ENCODE peak calls at places on chromosomes 16 and 17, in six cellular contexts. O is A549, E is WTC11, L is K562, B is H1, T is HepG2. C is an unnamed sample.

GRCh38 chr17:7613769-7614421 is 802 bp downstream of the FXR2 start:
- DNase-seq in O (peak), B (no peak), T (no peak), E (no peak), L (no peak), C (peak)

GRCh38 chr17:32445075-32445427 is 741 bp downstream of the PSMD11 start:
- DNase-seq in B (no peak), E (peak), T (peak), L (peak), O (peak), C (peak)

GRCh38 chr17:34135841-34136240 is 119.2 kb upstream of the CCL2 start:
- DNase-seq in T (no peak), B (no peak), E (no peak), O (no peak), L (no peak), C (no peak)

GRCh38 chr17:77690271-77691161 is 268.0 kb upstream of the TNRC6C start:
- DNase-seq in O (no peak), L (no peak), T (no peak), E (no peak), B (no peak), C (no peak)

GRCh38 chr17:78394209-78394608 is 15.8 kb downstream of the PGS1 start:
- DNase-seq in L (no peak), E (no peak), T (no peak), O (no peak), B (no peak), C (no peak)

GRCh38 chr16:23949630-23950290 is 114.0 kb downstream of the PRKCB start:
- DNase-seq in L (no peak), B (no peak), E (no peak), T (no peak), O (no peak), C (no peak)

GRCh38 chr16:20933589-20933988 is 33.0 kb downstream of the LYRM1 start:
- DNase-seq in T (no peak), E (no peak), L (no peak), B (no peak), O (no peak), C (no peak)

GRCh38 chr17:16122697-16123434 is 92.5 kb downstream of the NCOR1 start:
- DNase-seq in E (no peak), O (no peak), T (no peak), B (no peak), L (no peak), C (no peak)

GRCh38 chr16:72666267-72666666 is 381.7 kb downstream of the ZFHX3 start:
- DNase-seq in L (no peak), O (no peak), T (no peak), E (no peak), B (no peak), C (no peak)

GRCh38 chr16:3582276-3583165 is 5.3 kb upstream of the NLRC3 start:
- DNase-seq in T (no peak), O (no peak), B (no peak), L (no peak), E (no peak), C (no peak)

GRCh38 chr17:48215583-48216139 is 108.1 kb downstream of the SNX11 start:
- DNase-seq in T (peak), E (peak), L (peak), B (no peak), O (peak), C (peak)

GRCh38 chr17:50884354-50885311 is 18.5 kb upstream of the TOB1 start:
- DNase-seq in T (peak), B (no peak), L (peak), O (no peak), E (no peak), C (no peak)

GRCh38 chr16:84815446-84815845 is 4.3 kb upstream of the CRISPLD2 start:
- DNase-seq in T (no peak), L (no peak), E (no peak), O (no peak), B (no peak), C (no peak)

GRCh38 chr16:31113420-31114124 is 3.9 kb upstream of the KAT8 start:
- DNase-seq in L (no peak), T (peak), B (no peak), E (no peak), O (no peak), C (peak)

GRCh38 chr16:89089142-89089541 is 4.5 kb upstream of the ACSF3 start:
- DNase-seq in B (no peak), E (no peak), T (no peak), O (no peak), L (no peak), C (no peak)

GRCh38 chr16:52611817-52612673 is 65.1 kb upstream of the TOX3 start:
- DNase-seq in B (no peak), O (peak), E (no peak), L (no peak), T (peak), C (no peak)

GRCh38 chr17:6018788-6019187 is 51.4 kb upstream of the WSCD1 start:
- DNase-seq in E (no peak), O (no peak), B (no peak), T (no peak), L (no peak), C (no peak)

GRCh38 chr17:62062313-62062712 is 2.8 kb downstream of the MED13 start:
- DNase-seq in O (no peak), L (no peak), T (no peak), E (no peak), B (no peak), C (peak)

GRCh38 chr16:48413291-48413690 is 28.1 kb upstream of the SIAH1 start:
- DNase-seq in L (no peak), O (no peak), B (no peak), E (no peak), T (no peak), C (no peak)

GRCh38 chr16:4537376-4538066 is 1.1 kb downstream of the CDIP1 start:
- DNase-seq in T (no peak), E (peak), O (no peak), B (no peak), L (no peak), C (no peak)

GRCh38 chr16:27305342-27305741 is 8.4 kb upstream of the IL4R start:
- DNase-seq in L (no peak), B (no peak), T (no peak), E (no peak), O (no peak), C (peak)

GRCh38 chr17:36740157-36740556 is 138.8 kb downstream of the MRM1 start:
- DNase-seq in L (no peak), B (no peak), T (no peak), O (no peak), E (no peak), C (no peak)

GRCh38 chr17:34171245-34171818 is 83.8 kb upstream of the CCL2 start:
- DNase-seq in L (peak), E (peak), T (peak), B (no peak), O (peak), C (peak)

GRCh38 chr17:82051776-82052637 is at the start of the genes GPS1 and RFNG:
- DNase-seq in B (no peak), L (peak), E (peak), O (peak), T (peak), C (peak)

GRCh38 chr17:1108810-1109605 is 70.8 kb downstream of the ABR start:
- DNase-seq in L (no peak), E (peak), O (peak), T (no peak), B (no peak), C (peak)

GRCh38 chr16:85275533-85276249 is 163.4 kb upstream of the CIBAR2 start:
- DNase-seq in O (peak), E (peak), B (no peak), L (peak), T (peak), C (peak)

GRCh38 chr17:57484081-57484666 is 227.9 kb downstream of the MSI2 start:
- DNase-seq in L (no peak), T (no peak), O (no peak), E (no peak), B (no peak), C (no peak)

GRCh38 chr16:4517812-4518211 is 20.8 kb downstream of the CDIP1 start:
- DNase-seq in L (peak), T (peak), B (no peak), E (peak), O (peak), C (peak)

DNA sequence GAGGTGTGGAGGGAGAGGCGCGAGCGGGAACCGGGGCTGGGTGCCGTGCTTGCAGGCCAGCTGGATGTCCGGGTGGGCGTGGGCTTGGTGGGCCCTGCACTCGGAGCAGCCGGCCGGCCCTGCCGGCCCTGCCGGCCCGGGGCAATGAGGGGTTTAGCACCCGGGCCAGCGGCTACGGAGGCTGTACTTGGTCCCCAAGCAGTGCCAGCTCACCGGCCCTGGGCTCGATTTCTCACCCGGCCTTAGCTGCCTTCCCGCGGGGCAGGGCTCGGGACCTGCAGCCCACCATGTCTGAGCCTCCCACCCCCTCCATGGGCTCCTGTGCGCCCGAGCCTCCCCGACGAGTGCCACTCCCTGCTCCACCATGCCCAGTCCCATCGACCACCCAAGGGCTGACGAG is 24.7 kb upstream of the GPATCH8 start:
- DNase-seq in T (no peak), B (no peak), L (no peak), O (no peak), E (no peak), C (no peak)
- TF ChIP-seq JUN in T (no peak), B (no peak), L (no peak), O (no peak), E (no peak), C (no peak)

GRCh38 chr16:69311533-69312388 is 611 bp downstream of the VPS4A start:
- DNase-seq in B (no peak), O (peak), L (no peak), E (peak), T (peak), C (no peak)
- TF ChIP-seq JUN in B (no peak), O (no peak), L (no peak), E (no peak), T (peak), C (no peak)

GRCh38 chr17:41836550-41837196 is 641 bp upstream of the NT5C3B start:
- DNase-seq in T (no peak), L (no peak), B (no peak), E (no peak), O (no peak), C (no peak)

GRCh38 chr17:41837761-41838538 is at the start of gene KLHL10:
- DNase-seq in O (no peak), L (no peak), T (no peak), B (no peak), E (no peak), C (no peak)

GRCh38 chr17:41835800-41836549 is at the start of gene NT5C3B:
- DNase-seq in T (peak), B (no peak), O (peak), L (peak), E (peak), C (peak)

DNA sequence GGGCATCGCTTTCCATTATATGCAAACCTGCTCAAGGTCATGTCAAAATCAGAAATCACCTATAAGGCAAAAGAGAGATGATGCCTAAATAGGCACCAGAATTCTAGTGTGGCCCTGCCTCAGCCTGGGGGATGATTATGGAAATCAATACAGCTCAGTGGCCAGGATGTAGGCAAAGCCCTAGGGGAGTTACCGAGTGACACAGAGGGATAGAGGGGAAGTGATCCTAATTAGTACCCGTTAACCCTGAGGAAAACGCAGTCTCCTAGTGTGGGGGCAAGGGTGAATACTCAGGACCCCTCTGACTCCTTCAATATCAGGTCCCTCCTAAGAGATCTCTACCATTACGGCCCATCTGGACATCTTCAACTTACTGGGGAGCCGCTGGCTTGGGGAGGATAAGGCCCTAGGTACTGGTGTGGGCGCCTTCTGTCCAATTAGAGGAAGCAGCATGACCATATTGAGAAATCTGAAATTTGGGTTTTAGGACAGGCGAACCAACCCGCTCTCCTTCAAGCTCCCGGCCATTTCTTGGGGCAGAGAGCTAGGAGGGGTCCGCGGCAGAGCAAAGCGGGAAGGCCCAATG is 725 bp downstream of the NT5C3B start:
- DNase-seq in E (no peak), O (no peak), T (no peak), L (no peak), B (no peak), C (no peak)
- TF ChIP-seq JUN in E (no peak), O (no peak), T (no peak), L (no peak), B (no peak), C (no peak)

DNA sequence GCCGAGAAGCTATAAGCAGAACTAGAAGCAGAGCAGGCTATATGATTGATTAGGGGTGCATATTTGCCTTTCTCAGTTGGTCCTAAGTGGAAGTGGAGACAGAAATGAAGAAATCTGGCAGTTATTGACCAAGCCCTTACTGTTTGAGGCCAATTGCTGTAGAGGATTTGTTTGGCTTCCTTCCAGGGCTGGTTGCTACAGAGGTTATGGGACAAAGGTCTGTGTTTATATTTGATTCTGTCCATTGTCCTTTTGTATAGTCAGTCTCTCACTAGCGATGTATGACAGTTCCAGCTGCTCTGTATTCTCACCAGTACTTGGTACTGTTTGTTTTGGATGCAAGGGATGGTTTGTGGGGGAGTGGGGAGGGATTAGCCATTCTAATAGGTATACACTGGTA is 7.3 kb upstream of the ALOX15 start:
- DNase-seq in L (no peak), T (peak), O (no peak), E (no peak), B (no peak), C (no peak)
- TF ChIP-seq JUN in L (no peak), T (no peak), O (no peak), E (no peak), B (no peak), C (no peak)

GRCh38 chr16:70717817-70718216 is 32.0 kb upstream of the MTSS2 start:
- DNase-seq in L (no peak), E (no peak), O (no peak), T (no peak), B (no peak), C (no peak)

GRCh38 chr16:70714526-70715112 is 28.8 kb upstream of the MTSS2 start:
- DNase-seq in T (no peak), B (no peak), L (no peak), E (no peak), O (no peak), C (no peak)

GRCh38 chr16:70715113-70715711 is 29.4 kb upstream of the MTSS2 start:
- DNase-seq in B (no peak), O (peak), T (no peak), L (peak), E (no peak), C (no peak)

GRCh38 chr16:70717065-70717464 is 31.2 kb upstream of the MTSS2 start:
- DNase-seq in T (no peak), B (no peak), L (no peak), E (no peak), O (no peak), C (no peak)

DNA sequence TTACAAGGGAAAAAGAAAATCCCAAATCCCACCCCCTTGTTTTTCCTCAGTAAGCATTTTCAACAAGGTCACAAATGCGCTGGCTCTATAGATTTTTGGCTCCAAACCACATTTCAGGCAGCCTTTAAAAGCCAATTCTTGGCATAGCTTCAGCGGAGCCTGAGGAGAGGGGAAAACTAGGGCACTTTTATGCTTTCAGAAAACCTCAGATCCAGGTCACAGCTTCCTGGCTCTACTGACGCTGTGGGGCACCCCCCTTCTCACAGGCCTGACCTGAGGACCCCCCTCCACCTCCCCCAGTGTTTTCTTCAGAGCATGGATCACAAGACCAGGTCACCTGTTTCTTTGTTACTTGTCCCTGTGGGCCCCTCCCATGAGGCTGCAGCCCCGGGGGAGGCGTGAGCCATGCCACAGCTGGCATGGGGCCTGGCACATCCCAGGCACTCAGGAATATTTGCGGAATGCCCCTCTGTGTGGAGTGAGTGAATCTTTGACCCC is 30.1 kb upstream of the MTSS2 start:
- DNase-seq in B (no peak), O (no peak), T (no peak), E (no peak), L (no peak), C (no peak)
- TF ChIP-seq JUN in B (no peak), O (no peak), T (no peak), E (no peak), L (no peak), C (no peak)

GRCh38 chr17:19706791-19707727 is 9.3 kb downstream of the SLC47A2 start:
- DNase-seq in E (no peak), T (no peak), L (peak), O (no peak), B (no peak), C (no peak)
- TF ChIP-seq JUN in E (no peak), T (no peak), L (no peak), O (no peak), B (no peak), C (no peak)

GRCh38 chr17:4199818-4200402 is 56.9 kb downstream of the CYB5D2 start:
- DNase-seq in L (peak), T (peak), O (peak), B (no peak), E (peak), C (peak)

GRCh38 chr17:4204190-4204589 is 59.6 kb downstream of the ANKFY1 start:
- DNase-seq in O (no peak), B (no peak), E (no peak), T (no peak), L (no peak), C (no peak)

GRCh38 chr17:4198995-4199394 is 56.0 kb downstream of the CYB5D2 start:
- DNase-seq in L (no peak), E (no peak), B (no peak), T (no peak), O (no peak), C (no peak)

GRCh38 chr17:4204676-4205075 is 59.1 kb downstream of the ANKFY1 start:
- DNase-seq in O (no peak), E (no peak), L (no peak), B (no peak), T (no peak), C (peak)

DNA sequence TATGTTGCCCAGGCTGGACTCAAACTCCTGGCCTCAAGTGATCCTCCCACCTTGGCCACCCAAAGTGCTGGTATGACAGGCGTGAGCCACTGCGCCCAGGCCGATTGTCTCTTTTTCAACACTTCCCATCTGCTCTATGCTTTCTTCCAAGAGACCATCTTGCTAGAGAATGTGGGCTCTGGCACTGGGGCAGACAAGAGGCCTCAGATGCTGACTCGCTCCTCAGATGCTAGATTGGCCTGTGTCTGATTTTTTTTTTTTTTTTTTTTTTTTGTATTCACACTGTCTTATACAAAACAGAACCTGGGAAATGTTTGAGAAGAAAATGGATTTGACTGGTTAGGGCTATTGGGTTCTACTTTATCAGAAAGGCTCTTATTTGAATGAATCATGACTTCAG is 58.2 kb downstream of the CYB5D2 start:
- DNase-seq in T (no peak), O (no peak), E (no peak), B (no peak), L (no peak), C (no peak)
- TF ChIP-seq JUN in T (no peak), O (no peak), E (no peak), B (no peak), L (no peak), C (no peak)

C was measured in endothelial cell of umbilical vein.